ENCODE peak calls at places on chromosomes 3 and 15, in four cellular contexts. C is mesenchymal stem cell, A is H9, H is trophoblast cell. M is an unnamed sample.
A peak's percentile ranks its signal among the peaks of the same experiment; 100 is the strongest.

GRCh38 chr3:45711936-45712335 is 22.7 kb downstream of the SACM1L start:
- DNase-seq in C (peak; percentile 26), A (no peak), H (no peak), M (no peak)

GRCh38 chr3:135869439-135870105 is 96.0 kb upstream of the PPP2R3A start:
- DNase-seq in C (no peak), A (no peak), H (peak; percentile 42), M (no peak)

GRCh38 chr3:185059766-185060165 is 93.1 kb downstream of the C3orf70 start:
- DNase-seq in C (no peak), A (no peak), H (no peak), M (no peak)

GRCh38 chr3:154214320-154214719 is 93.1 kb downstream of the ARHGEF26 start:
- DNase-seq in C (no peak), A (no peak), H (no peak), M (no peak)

GRCh38 chr15:93052090-93052892 is 36.7 kb downstream of the RGMA start:
- DNase-seq in C (no peak), A (no peak), H (no peak), M (no peak)

GRCh38 chr3:105385868-105386508 is 19.3 kb downstream of the ALCAM start:
- DNase-seq in C (no peak), A (no peak), H (no peak), M (no peak)

GRCh38 chr3:129836381-129837056 is 57.0 kb downstream of the TMCC1 start:
- DNase-seq in C (peak; percentile 46), A (no peak), H (no peak), M (peak; percentile 14)

GRCh38 chr3:153783106-153783505 is 338.1 kb upstream of the ARHGEF26 start:
- DNase-seq in C (peak; percentile 40), A (no peak), H (no peak), M (no peak)

GRCh38 chr15:50883903-50884302 is 24.6 kb upstream of the AP4E1 start:
- DNase-seq in C (peak; percentile 64), A (no peak), H (no peak), M (no peak)

GRCh38 chr3:71725279-71725991 is at the start of gene EIF4E3:
- DNase-seq in C (peak; percentile 20), A (peak; percentile 52), H (no peak), M (peak; percentile 45)

GRCh38 chr15:63983071-63983711 is 63.1 kb downstream of the DAPK2 start:
- DNase-seq in C (no peak), A (peak; percentile 37), H (no peak), M (peak; percentile 39)

GRCh38 chr3:10702961-10703740 is 112.9 kb upstream of the SLC6A11 start:
- DNase-seq in C (no peak), A (peak; percentile 91), H (no peak), M (peak; percentile 73)

GRCh38 chr3:42159147-42159546 is 68.0 kb downstream of the TRAK1 start:
- DNase-seq in C (no peak), A (no peak), H (no peak), M (no peak)

GRCh38 chr3:30184102-30184810 is 422.1 kb upstream of the TGFBR2 start:
- DNase-seq in C (no peak), A (no peak), H (no peak), M (no peak)
- H2BK12ac ChIP-seq in C (no peak overlapping the region), A (no peak overlapping the region), H (no peak overlapping the region), M (no peak overlapping the region)

GRCh38 chr3:177464392-177465225 is 267.3 kb upstream of the TBL1XR1 start:
- DNase-seq in C (no peak), A (no peak), H (no peak), M (no peak)

GRCh38 chr3:177466076-177466475 is 268.8 kb upstream of the TBL1XR1 start:
- DNase-seq in C (no peak), A (no peak), H (no peak), M (no peak)

GRCh38 chr3:177465243-177465642 is 268.0 kb upstream of the TBL1XR1 start:
- DNase-seq in C (no peak), A (no peak), H (no peak), M (no peak)

GRCh38 chr3:177467268-177467985 is 270.1 kb upstream of the TBL1XR1 start:
- DNase-seq in C (no peak), A (no peak), H (no peak), M (no peak)

DNA sequence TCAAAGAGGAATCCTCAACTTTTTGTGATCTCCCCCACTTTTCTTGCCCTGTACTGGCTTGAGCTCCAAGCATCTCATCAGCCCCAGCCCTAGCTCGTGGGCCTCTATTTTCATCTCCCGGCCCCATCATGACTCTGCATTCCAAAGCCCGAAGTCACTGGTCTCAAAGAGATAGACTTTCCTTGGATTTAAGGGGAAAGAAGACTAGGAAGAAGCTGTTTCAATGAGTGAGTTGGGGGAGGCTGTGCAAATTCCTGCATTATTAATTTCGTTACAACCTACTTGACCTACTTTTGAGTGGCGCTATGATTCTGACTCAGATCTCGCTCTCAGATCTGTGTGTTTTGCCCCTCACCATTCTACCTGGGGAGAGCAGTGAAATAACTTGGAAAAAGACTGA is 266.6 kb upstream of the TBL1XR1 start:
- DNase-seq in C (peak; percentile 67), A (no peak), H (no peak), M (no peak)
- H2BK120ac ChIP-seq in C (no peak overlapping the region), A (no peak overlapping the region), H (peak overlapping the region; percentile 11), M (no peak overlapping the region)

GRCh38 chr3:17088602-17089313 is 204.0 kb downstream of the PLCL2 start:
- DNase-seq in C (no peak), A (no peak), H (no peak), M (no peak)
- H3K4me1 ChIP-seq in C (no peaks in the 10 kb centered on the region), A (no peaks in the 10 kb centered on the region), H (no peaks in the 10 kb centered on the region), M (no peaks in the 10 kb centered on the region)

GRCh38 chr3:187919990-187920389 is 174.7 kb upstream of the BCL6 start:
- DNase-seq in C (peak; percentile 37), A (no peak), H (no peak), M (no peak)

GRCh38 chr3:187919018-187919417 is 173.8 kb upstream of the BCL6 start:
- DNase-seq in C (no peak), A (no peak), H (no peak), M (no peak)

GRCh38 chr3:187921391-187921790 is 176.1 kb upstream of the BCL6 start:
- DNase-seq in C (no peak), A (no peak), H (no peak), M (no peak)

GRCh38 chr3:187919535-187919934 is 174.3 kb upstream of the BCL6 start:
- DNase-seq in C (no peak), A (no peak), H (no peak), M (no peak)

DNA sequence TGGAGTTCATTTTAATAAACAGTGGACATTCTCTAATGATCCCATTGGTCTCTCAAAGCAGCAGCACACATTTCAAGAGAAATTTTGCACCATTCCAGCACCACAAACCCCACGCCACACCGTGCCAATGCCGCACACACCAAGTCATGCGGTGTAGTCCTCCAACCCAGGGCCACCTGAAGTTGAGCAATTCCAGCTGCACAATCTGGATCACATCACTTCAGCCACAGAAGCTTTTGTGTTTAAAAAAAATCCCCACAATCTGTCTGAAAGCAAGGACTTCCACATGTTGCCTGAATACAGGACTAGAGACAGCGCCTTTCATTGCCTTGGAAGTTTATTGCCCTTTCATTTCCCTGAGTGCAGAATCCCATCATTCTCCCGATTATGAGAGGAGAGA is 175.6 kb upstream of the BCL6 start:
- DNase-seq in C (peak; percentile 63), A (no peak), H (no peak), M (no peak)
- H2BK12ac ChIP-seq in C (no peak overlapping the region), A (no peak overlapping the region), H (no peak overlapping the region), M (no peak overlapping the region)

GRCh38 chr3:27533718-27534578 is 49.8 kb upstream of the SLC4A7 start:
- DNase-seq in C (peak; percentile 98), A (peak; percentile 95), H (peak; percentile 97), M (no peak)

GRCh38 chr3:27536451-27536850 is 52.3 kb upstream of the SLC4A7 start:
- DNase-seq in C (no peak), A (no peak), H (no peak), M (no peak)

GRCh38 chr3:27532426-27532825 is 48.2 kb upstream of the SLC4A7 start:
- DNase-seq in C (no peak), A (no peak), H (no peak), M (no peak)

GRCh38 chr3:27532931-27533607 is 48.9 kb upstream of the SLC4A7 start:
- DNase-seq in C (peak; percentile 38), A (peak; percentile 50), H (no peak), M (no peak)

GRCh38 chr3:27535809-27536392 is 51.7 kb upstream of the SLC4A7 start:
- DNase-seq in C (no peak), A (no peak), H (peak; percentile 66), M (no peak)
- H2BK120ac ChIP-seq in C (no peak overlapping the region), A (no peak overlapping the region), H (no peak overlapping the region), M (no peak overlapping the region)

GRCh38 chr15:96695426-96695825 is 364.9 kb downstream of the NR2F2 start:
- DNase-seq in C (no peak), A (no peak), H (no peak), M (no peak)

GRCh38 chr15:96693990-96694517 is 363.6 kb downstream of the NR2F2 start:
- DNase-seq in C (peak; percentile 49), A (no peak), H (no peak), M (no peak)

GRCh38 chr15:96692826-96693225 is 362.3 kb downstream of the NR2F2 start:
- DNase-seq in C (no peak), A (no peak), H (no peak), M (no peak)

GRCh38 chr15:96687388-96688107 is 357.0 kb downstream of the NR2F2 start:
- DNase-seq in C (no peak), A (no peak), H (no peak), M (no peak)

DNA sequence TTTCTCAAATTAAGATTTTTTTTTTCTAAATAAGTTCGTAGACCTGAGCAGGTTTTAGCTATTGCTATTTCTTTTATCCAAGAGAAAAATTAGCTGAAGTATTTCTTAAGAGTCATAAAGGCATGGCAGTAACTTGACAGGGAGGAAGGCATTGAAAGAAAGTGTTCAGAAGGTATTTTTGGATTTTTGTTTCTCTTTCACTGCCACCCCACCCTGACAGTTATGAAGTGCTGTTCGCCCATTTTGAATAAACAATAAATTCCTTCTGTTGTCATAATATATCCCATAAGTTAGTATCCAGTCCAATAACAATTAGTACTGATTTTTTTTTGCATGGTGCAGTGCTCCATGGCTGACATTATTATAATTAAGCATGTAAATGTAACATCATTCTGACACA is 363.0 kb downstream of the NR2F2 start:
- DNase-seq in C (no peak), A (no peak), H (no peak), M (no peak)
- H3K4me1 ChIP-seq in C (no peaks in the 10 kb centered on the region), A (no peaks in the 10 kb centered on the region), H (no peaks in the 10 kb centered on the region), M (peaks cover 2% of the 10 kb centered on the region)